ENCODE peak calls at places on chromosomes 12 and 14, in nine cellular contexts. Q is GM23338, X is SK-N-SH, V is HCT116, G is spleen, L is transverse colon, P is stomach, O is esophagus muscularis mucosa, A is prostate gland. W is an unnamed sample. For H3K4me1, the result is how much of the 10 kb centered on the place peaks cover.

GRCh38 chr12:14810953-14811483 is 3.0 kb downstream of the SMCO3 start:
- DNase-seq in Q (peak), X (no peak), V (no peak), G (no peak), L (peak), P (no peak), O (no peak), A (peak), W (no peak)

GRCh38 chr12:3135522-3136461 is 58.6 kb downstream of the TSPAN9 start:
- DNase-seq in Q (peak), X (peak), V (peak), G (no peak), L (peak), P (no peak), O (no peak), A (peak), W (no peak)

GRCh38 chr12:31589582-31589895 is 1.4 kb downstream of the DENND5B start:
- DNase-seq in Q (peak), X (no peak), V (no peak), G (peak), L (no peak), P (no peak), O (no peak), A (no peak), W (no peak)

GRCh38 chr14:79091381-79091963 is 921.3 kb downstream of the NRXN3 start:
- DNase-seq in Q (peak), X (no peak), V (no peak), G (no peak), L (no peak), P (no peak), O (no peak), A (no peak), W (no peak)

GRCh38 chr12:27906658-27907473 is 65.7 kb downstream of the PTHLH start:
- DNase-seq in Q (no peak), X (no peak), V (no peak), G (no peak), L (no peak), P (no peak), O (peak), A (peak), W (no peak)

GRCh38 chr14:71905860-71906259 is 26.4 kb upstream of the RGS6 start:
- DNase-seq in Q (no peak), X (no peak), V (no peak), G (no peak), L (no peak), P (no peak), O (peak), A (no peak), W (no peak)

GRCh38 chr12:52521175-52521574 is 981 bp upstream of the KRT5 start:
- DNase-seq in Q (no peak), X (no peak), V (peak), G (no peak), L (no peak), P (peak), O (peak), A (peak), W (no peak)

GRCh38 chr12:111624540-111624939 is 25.4 kb upstream of the ATXN2 start:
- DNase-seq in Q (no peak), X (no peak), V (no peak), G (no peak), L (no peak), P (no peak), O (no peak), A (no peak), W (no peak)

GRCh38 chr12:27623645-27624044 is 72.6 kb upstream of the REP15 start:
- DNase-seq in Q (no peak), X (no peak), V (no peak), G (no peak), L (no peak), P (no peak), O (no peak), A (no peak), W (no peak)

GRCh38 chr12:55400229-55400628 is at the start of gene OR6C65:
- DNase-seq in Q (no peak), X (no peak), V (no peak), G (no peak), L (no peak), P (no peak), O (no peak), A (no peak), W (no peak)

GRCh38 chr14:24315807-24316596 is 4.7 kb downstream of the LTB4R start:
- DNase-seq in Q (peak), X (peak), V (no peak), G (peak), L (peak), P (peak), O (no peak), A (no peak), W (no peak)

GRCh38 chr12:120283318-120283717 is 8.4 kb downstream of the RNU4-2 start:
- DNase-seq in Q (peak), X (no peak), V (no peak), G (no peak), L (no peak), P (no peak), O (no peak), A (no peak), W (no peak)

GRCh38 chr12:56658921-56659320 is 13.1 kb upstream of the ATP5F1B start:
- DNase-seq in Q (no peak), X (no peak), V (no peak), G (no peak), L (no peak), P (no peak), O (no peak), A (no peak), W (no peak)

GRCh38 chr14:74176404-74176788 is 62.9 kb upstream of the VSX2 start:
- DNase-seq in Q (no peak), X (no peak), V (no peak), G (no peak), L (no peak), P (no peak), O (no peak), A (no peak), W (no peak)

GRCh38 chr12:131736807-131737484 is 26.1 kb downstream of the SFSWAP start:
- DNase-seq in Q (peak), X (no peak), V (peak), G (no peak), L (no peak), P (no peak), O (no peak), A (no peak), W (no peak)

GRCh38 chr14:20836668-20837338 is 34.2 kb upstream of the RNASE1 start:
- DNase-seq in Q (peak), X (no peak), V (peak), G (no peak), L (no peak), P (peak), O (no peak), A (peak), W (no peak)

GRCh38 chr12:51687142-51687935 is 96.3 kb downstream of the SCN8A start:
- DNase-seq in Q (no peak), X (no peak), V (no peak), G (no peak), L (peak), P (no peak), O (no peak), A (no peak), W (no peak)

GRCh38 chr14:99971929-99972747 is 93.1 kb upstream of the EVL start:
- DNase-seq in Q (peak), X (peak), V (no peak), G (peak), L (no peak), P (no peak), O (no peak), A (no peak), W (no peak)

DNA sequence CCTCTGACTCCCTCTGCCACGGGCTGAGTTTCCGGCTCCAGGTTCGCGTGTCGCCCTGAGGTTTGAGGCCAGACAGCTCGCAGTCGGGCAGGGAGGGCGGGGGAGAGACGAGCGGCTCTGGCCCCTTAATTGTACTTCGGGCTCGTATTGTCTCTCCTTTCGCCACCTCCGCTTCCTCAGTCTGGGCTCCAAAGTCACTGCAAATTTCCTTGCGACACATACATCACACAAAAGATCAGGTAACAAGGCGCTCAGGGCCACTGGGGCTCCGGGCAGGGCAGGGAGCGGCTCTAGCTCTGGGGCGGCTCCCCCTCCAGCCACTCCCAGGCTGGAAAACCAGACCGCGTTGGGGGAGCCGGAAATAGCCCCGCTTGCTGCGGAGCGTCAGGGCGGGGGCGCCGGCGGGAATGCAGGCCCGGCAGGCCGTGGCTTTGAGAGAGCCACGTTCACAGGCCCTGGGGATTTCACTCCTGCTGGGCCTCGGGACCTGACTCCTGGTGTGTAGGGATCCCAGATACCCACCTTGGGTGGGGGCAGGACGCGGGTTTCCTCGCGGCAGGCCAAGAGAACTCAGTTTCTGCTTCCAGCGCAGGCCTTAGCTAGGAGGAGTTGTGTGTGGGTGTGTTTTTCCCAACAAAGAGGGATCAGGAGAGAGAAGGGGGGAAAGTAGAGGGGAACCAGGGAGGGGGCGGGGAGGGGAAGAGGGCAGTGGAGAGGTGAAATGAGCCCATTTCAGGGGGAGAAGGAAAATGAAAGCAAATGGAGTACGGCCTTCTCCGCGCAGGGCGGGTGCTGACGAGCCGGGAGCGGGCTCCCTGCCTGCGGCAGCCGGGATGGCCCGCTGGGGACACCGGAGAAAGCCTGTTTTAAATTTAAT is 4.4 kb upstream of the HOXC9 start:
- DNase-seq in Q (peak), X (peak), V (no peak), G (peak), L (no peak), P (peak), O (no peak), A (no peak), W (no peak)
- TF ChIP-seq POLR2AphosphoS5 in Q (no peak), X (no peak), V (peak), G (no peak), L (no peak), P (no peak), O (no peak), A (no peak), W (no peak)

GRCh38 chr14:68819260-68819691 is 26.4 kb upstream of the ZFP36L1 start:
- DNase-seq in Q (peak), X (peak), V (peak), G (no peak), L (peak), P (peak), O (no peak), A (no peak), W (peak)
- H3K4me1 ChIP-seq in Q (under half), X (under half), V (half or more), G (under half), L (under half), P (half or more), O (half or more), A (under half), W (under half)

GRCh38 chr14:68941820-68942219 is 37.3 kb downstream of the ACTN1 start:
- DNase-seq in Q (peak), X (no peak), V (no peak), G (no peak), L (peak), P (peak), O (no peak), A (peak), W (peak)

GRCh38 chr14:68939424-68939892 is 39.6 kb downstream of the ACTN1 start:
- DNase-seq in Q (no peak), X (no peak), V (no peak), G (no peak), L (no peak), P (no peak), O (no peak), A (no peak), W (no peak)

GRCh38 chr14:68938515-68939423 is 40.3 kb downstream of the ACTN1 start:
- DNase-seq in Q (no peak), X (peak), V (no peak), G (no peak), L (peak), P (peak), O (no peak), A (peak), W (peak)

GRCh38 chr14:68940614-68941185 is 38.4 kb downstream of the ACTN1 start:
- DNase-seq in Q (no peak), X (no peak), V (no peak), G (no peak), L (no peak), P (no peak), O (no peak), A (no peak), W (no peak)

DNA sequence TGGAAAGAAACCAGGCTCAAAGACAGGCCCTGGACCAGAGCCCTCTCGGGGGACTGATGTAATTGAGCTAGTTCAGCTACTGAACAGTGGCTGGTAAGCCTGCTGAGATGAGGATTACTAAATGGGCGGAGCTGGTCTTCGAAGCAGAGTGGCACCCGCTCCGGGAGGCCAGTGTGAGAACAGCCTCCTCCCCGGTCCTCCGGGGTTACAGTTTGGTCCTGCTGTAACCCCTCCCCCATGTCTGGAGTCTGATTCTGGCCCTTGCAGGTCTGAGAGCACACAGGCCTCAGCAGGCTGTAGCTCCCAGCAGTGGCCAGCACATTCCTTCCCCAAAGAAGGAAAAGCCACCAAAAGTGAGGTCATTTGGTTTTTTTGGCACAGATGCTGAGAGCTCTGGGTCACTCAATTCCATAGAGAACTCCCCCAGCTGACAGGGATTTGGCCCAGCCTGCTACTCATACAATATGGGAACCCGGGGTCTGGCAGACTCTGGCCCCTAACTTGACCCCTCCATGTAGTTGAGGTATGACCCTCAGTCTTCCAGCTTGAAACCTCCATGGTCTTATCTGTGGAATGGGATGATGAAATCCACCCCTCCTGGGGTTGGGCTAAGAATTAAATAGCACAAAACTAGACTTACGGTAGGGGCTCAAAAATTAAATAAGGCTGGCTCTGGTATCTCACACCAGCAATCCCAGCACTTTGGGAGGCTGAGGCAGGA is 39.0 kb downstream of the ACTN1 start:
- DNase-seq in Q (peak), X (peak), V (no peak), G (no peak), L (peak), P (peak), O (no peak), A (peak), W (peak)
- TF ChIP-seq POLR2AphosphoS5 in Q (no peak), X (no peak), V (no peak), G (peak), L (peak), P (peak), O (peak), A (peak), W (peak)

GRCh38 chr12:19553177-19553576 is 113.9 kb downstream of the AEBP2 start:
- DNase-seq in Q (no peak), X (peak), V (no peak), G (no peak), L (no peak), P (no peak), O (no peak), A (no peak), W (no peak)
- H3K4me1 ChIP-seq in Q (under half), X (under half), V (under half), G (under half), L (under half), P (under half), O (under half), A (under half), W (under half)

GRCh38 chr12:46985816-46986215 is 93.6 kb upstream of the PCED1B start:
- DNase-seq in Q (no peak), X (no peak), V (no peak), G (no peak), L (no peak), P (no peak), O (no peak), A (no peak), W (no peak)

GRCh38 chr12:46990211-46990610 is 89.2 kb upstream of the PCED1B start:
- DNase-seq in Q (no peak), X (no peak), V (no peak), G (no peak), L (no peak), P (no peak), O (no peak), A (no peak), W (no peak)
- TF ChIP-seq POLR2AphosphoS5 in Q (no peak), X (no peak), V (no peak), G (no peak), L (no peak), P (no peak), O (no peak), A (no peak), W (no peak)

W was measured in sigmoid colon.